ENCODE peak calls at places on chromosome 15, in ten cellular contexts. L, X, S, Q, K, O, H, E, G and P are unnamed samples.
A peak's percentile ranks its signal among the peaks of the same experiment; 100 is the strongest.

GRCh38 chr15:60611592-60612346 is 132.8 kb upstream of the ICE2 start:
- DNase-seq in L (no peak), X (no peak), S (no peak), Q (no peak), K (no peak), O (no peak), H (no peak), E (no peak), G (no peak), P (no peak)

GRCh38 chr15:41562784-41563198 is 3.8 kb downstream of the TYRO3 start:
- DNase-seq in L (peak; percentile 75), X (no peak), S (no peak), Q (no peak), K (no peak), O (no peak), H (no peak), E (peak; percentile 81), G (no peak), P (no peak)

GRCh38 chr15:83695246-83695645 is 41.3 kb downstream of the ADAMTSL3 start:
- DNase-seq in L (peak; percentile 25), X (no peak), S (no peak), Q (peak; percentile 39), K (no peak), O (no peak), H (no peak), E (no peak), G (no peak), P (no peak)

GRCh38 chr15:87477759-87478687 is 778.5 kb downstream of the NTRK3 start:
- DNase-seq in L (peak; percentile 71), X (no peak), S (peak; percentile 79), Q (peak; percentile 19), K (peak; percentile 60), O (peak; percentile 30), H (no peak), E (peak; percentile 39), G (no peak), P (peak; percentile 16)

GRCh38 chr15:36734366-36734765 is 154.9 kb downstream of the CDIN1 start:
- DNase-seq in L (no peak), X (no peak), S (no peak), Q (no peak), K (no peak), O (no peak), H (no peak), E (no peak), G (no peak), P (no peak)

GRCh38 chr15:77066961-77067690 is 3.8 kb downstream of the TSPAN3 start:
- DNase-seq in L (no peak), X (no peak), S (no peak), Q (no peak), K (no peak), O (no peak), H (no peak), E (no peak), G (no peak), P (no peak)

GRCh38 chr15:29110176-29110575 is 159.4 kb downstream of the NSMCE3 start:
- DNase-seq in L (no peak), X (no peak), S (no peak), Q (no peak), K (no peak), O (no peak), H (no peak), E (no peak), G (no peak), P (no peak)

GRCh38 chr15:90336705-90337141 is 15.4 kb upstream of the ZNF774 start:
- DNase-seq in L (no peak), X (no peak), S (peak; percentile 20), Q (peak; percentile 53), K (no peak), O (peak; percentile 16), H (peak; percentile 23), E (no peak), G (peak; percentile 48), P (no peak)

GRCh38 chr15:81037952-81038743 is 37.4 kb downstream of the TLNRD1 start:
- DNase-seq in L (no peak), X (no peak), S (no peak), Q (no peak), K (no peak), O (no peak), H (no peak), E (no peak), G (no peak), P (no peak)

GRCh38 chr15:85579011-85579701 is 198.8 kb downstream of the AKAP13 start:
- DNase-seq in L (peak; percentile 56), X (peak; percentile 72), S (no peak), Q (no peak), K (no peak), O (peak; percentile 32), H (no peak), E (no peak), G (no peak), P (no peak)

GRCh38 chr15:39400821-39401550 is 179.9 kb upstream of the THBS1 start:
- DNase-seq in L (peak; percentile 68), X (no peak), S (no peak), Q (peak; percentile 63), K (no peak), O (no peak), H (no peak), E (no peak), G (no peak), P (no peak)

GRCh38 chr15:51580982-51581381 is 41.6 kb downstream of the DMXL2 start:
- DNase-seq in L (no peak), X (no peak), S (no peak), Q (no peak), K (no peak), O (no peak), H (no peak), E (no peak), G (no peak), P (no peak)

GRCh38 chr15:62850791-62851291 is 191.7 kb upstream of the TPM1 start:
- DNase-seq in L (peak; percentile 71), X (peak; percentile 76), S (peak; percentile 65), Q (no peak), K (no peak), O (no peak), H (no peak), E (no peak), G (no peak), P (peak; percentile 47)

GRCh38 chr15:31434418-31435255 is 108.0 kb downstream of the KLF13 start:
- DNase-seq in L (peak; percentile 91), X (no peak), S (peak; percentile 24), Q (peak; percentile 91), K (no peak), O (no peak), H (peak; percentile 71), E (no peak), G (peak; percentile 83), P (peak; percentile 84)

GRCh38 chr15:41917767-41918430 is 24.0 kb upstream of the SPTBN5 start:
- DNase-seq in L (peak; percentile 71), X (no peak), S (no peak), Q (peak; percentile 71), K (peak; percentile 45), O (no peak), H (no peak), E (no peak), G (no peak), P (no peak)

GRCh38 chr15:78358114-78358513 is 18.0 kb downstream of the CRABP1 start:
- DNase-seq in L (peak; percentile 46), X (peak; percentile 84), S (no peak), Q (peak; percentile 25), K (no peak), O (no peak), H (no peak), E (no peak), G (no peak), P (no peak)

GRCh38 chr15:41438206-41438605 is 21.3 kb downstream of the RTF1 start:
- DNase-seq in L (no peak), X (no peak), S (no peak), Q (no peak), K (peak; percentile 57), O (no peak), H (no peak), E (no peak), G (no peak), P (no peak)

GRCh38 chr15:37252530-37252929 is 152.2 kb upstream of the MEIS2 start:
- DNase-seq in L (no peak), X (no peak), S (no peak), Q (no peak), K (no peak), O (no peak), H (no peak), E (no peak), G (no peak), P (no peak)

DNA sequence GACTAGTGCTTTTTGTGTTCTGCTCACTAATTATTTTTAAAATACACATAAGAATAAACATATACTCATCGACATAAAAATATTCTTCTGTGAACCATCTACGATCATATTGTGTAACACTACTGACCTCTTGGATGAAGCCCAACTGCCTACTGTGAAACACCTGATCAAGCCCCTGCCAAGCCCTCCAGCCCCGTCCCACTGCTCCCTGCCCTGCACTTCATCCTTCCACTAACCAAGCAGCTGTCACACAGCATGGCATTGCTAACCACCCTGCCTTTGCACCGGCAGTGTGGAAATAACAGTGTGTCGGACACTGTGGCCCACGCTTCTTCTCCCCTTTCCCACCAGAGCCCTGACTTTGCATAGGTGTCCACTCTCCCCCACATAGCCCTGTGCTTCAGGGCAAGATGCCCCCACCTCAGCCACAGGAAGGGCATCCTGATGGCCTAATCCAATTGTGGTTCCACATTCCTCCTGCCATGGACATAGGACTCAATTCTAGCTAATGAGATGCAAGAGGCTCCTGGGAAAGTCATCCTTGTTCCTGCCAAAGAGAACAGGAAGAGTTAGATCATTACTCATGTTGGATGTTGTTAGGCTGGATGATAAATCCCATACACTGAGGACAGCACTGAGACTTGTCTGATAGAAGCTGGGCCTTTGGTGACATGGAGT is 35.0 kb upstream of the ARID3B start:
- DNase-seq in L (no peak), X (no peak), S (no peak), Q (peak; percentile 65), K (no peak), O (no peak), H (no peak), E (no peak), G (no peak), P (no peak)
- H3K4me3 ChIP-seq in L (no peak overlapping the region), X (no peak overlapping the region), S (no peak overlapping the region), Q (no peak overlapping the region), K (no peak overlapping the region), O (no peak overlapping the region), H (no peak overlapping the region), E (no peak overlapping the region), G (no peak overlapping the region), P (no peak overlapping the region)

GRCh38 chr15:101773496-101774100 is 29.7 kb upstream of the OR4F6 start:
- DNase-seq in L (no peak), X (peak; percentile 57), S (no peak), Q (no peak), K (no peak), O (no peak), H (peak; percentile 11), E (no peak), G (no peak), P (no peak)
- TF ChIP-seq CTCF in L (peak; percentile 19), X (peak; percentile 34), S (no peak), Q (peak; percentile 15), K (peak; percentile 45), O (no peak), H (peak; percentile 62), E (no peak), G (peak; percentile 9), P (peak; percentile 29)

GRCh38 chr15:20355256-20355868 is 186.2 kb downstream of the GOLGA6L6 start:
- DNase-seq in L (no peak), X (peak; percentile 42), S (no peak), Q (no peak), K (peak; percentile 67), O (no peak), H (no peak), E (no peak), G (no peak), P (no peak)
- H3K4me3 ChIP-seq in L (no peak overlapping the region), X (no peak overlapping the region), S (no peak overlapping the region), Q (no peak overlapping the region), K (no peak overlapping the region), O (no peak overlapping the region), H (no peak overlapping the region), E (no peak overlapping the region), G (no peak overlapping the region), P (no peak overlapping the region)

GRCh38 chr15:26242565-26242964 is 379.4 kb upstream of the ATP10A start:
- DNase-seq in L (no peak), X (no peak), S (no peak), Q (no peak), K (no peak), O (no peak), H (no peak), E (no peak), G (no peak), P (no peak)
- TF ChIP-seq CTCF in L (no peak), X (no peak), S (no peak), Q (no peak), K (no peak), O (no peak), H (no peak), E (no peak), G (no peak), P (no peak)